ENCODE peak calls at places on chromosomes 7 and 10, in four cellular contexts. A is prostate gland, B is left ventricle myocardium inferior, Q is AG04449. R is an unnamed sample.

GRCh38 chr7:142868881-142869415 is 14.1 kb downstream of the EPHB6 start:
- DNase-seq in A (no peak), B (no peak), Q (no peak), R (no peak)

GRCh38 chr10:86744067-86744725 is 12.2 kb upstream of the BMPR1A start:
- DNase-seq in A (peak), B (no peak), Q (no peak), R (no peak)

GRCh38 chr10:6514844-6515780 is 65.0 kb downstream of the PRKCQ start:
- DNase-seq in A (no peak), B (no peak), Q (no peak), R (no peak)

GRCh38 chr10:33337335-33337854 is 2.9 kb upstream of the NRP1 start:
- DNase-seq in A (no peak), B (peak), Q (peak), R (peak)

GRCh38 chr10:27792191-27792590 is 46.6 kb upstream of the MKX start:
- DNase-seq in A (no peak), B (no peak), Q (no peak), R (no peak)

GRCh38 chr7:47581821-47582747 is at the start of gene TNS3:
- DNase-seq in A (no peak), B (peak), Q (no peak), R (peak)

GRCh38 chr7:129959480-129960332 is 6.9 kb upstream of the UBE2H start:
- DNase-seq in A (no peak), B (no peak), Q (no peak), R (no peak)

GRCh38 chr7:84157171-84157570 is 37.4 kb downstream of the SEMA3A start:
- DNase-seq in A (no peak), B (no peak), Q (no peak), R (no peak)

GRCh38 chr7:138981332-138982203 is at the start of gene KIAA1549:
- DNase-seq in A (peak), B (peak), Q (no peak), R (peak)

GRCh38 chr7:32670105-32670504 is 174.8 kb downstream of the AVL9 start:
- DNase-seq in A (no peak), B (no peak), Q (no peak), R (no peak)

GRCh38 chr10:61974611-61975010 is 73.1 kb downstream of the ARID5B start:
- DNase-seq in A (no peak), B (peak), Q (no peak), R (peak)

GRCh38 chr10:59240581-59241183 is 64.2 kb downstream of the PHYHIPL start:
- DNase-seq in A (peak), B (no peak), Q (no peak), R (no peak)

GRCh38 chr7:151207796-151208195 is 2.5 kb downstream of the H2BK1 start:
- DNase-seq in A (no peak), B (no peak), Q (no peak), R (no peak)

GRCh38 chr7:96415293-96415940 is 93.5 kb upstream of the SLC25A13 start:
- DNase-seq in A (no peak), B (no peak), Q (no peak), R (no peak)

GRCh38 chr7:7105800-7106582 is 76.4 kb upstream of the C1GALT1 start:
- DNase-seq in A (no peak), B (no peak), Q (no peak), R (no peak)

GRCh38 chr7:101453617-101454016 is 90.9 kb downstream of the COL26A1 start:
- DNase-seq in A (no peak), B (no peak), Q (no peak), R (no peak)

GRCh38 chr10:70909326-70909935 is 21.1 kb upstream of the PCBD1 start:
- DNase-seq in A (no peak), B (no peak), Q (no peak), R (no peak)

GRCh38 chr7:138352570-138353461 is 107.2 kb upstream of the TRIM24 start:
- DNase-seq in A (no peak), B (no peak), Q (no peak), R (no peak)

GRCh38 chr7:34165927-34166550 is 260.7 kb downstream of the BMPER start:
- DNase-seq in A (no peak), B (no peak), Q (no peak), R (no peak)

GRCh38 chr10:77386833-77387232 is 250.8 kb downstream of the KCNMA1 start:
- DNase-seq in A (no peak), B (no peak), Q (peak), R (peak)

GRCh38 chr10:34319197-34319846 is 495.8 kb downstream of the PARD3 start:
- DNase-seq in A (peak), B (no peak), Q (peak), R (peak)

DNA sequence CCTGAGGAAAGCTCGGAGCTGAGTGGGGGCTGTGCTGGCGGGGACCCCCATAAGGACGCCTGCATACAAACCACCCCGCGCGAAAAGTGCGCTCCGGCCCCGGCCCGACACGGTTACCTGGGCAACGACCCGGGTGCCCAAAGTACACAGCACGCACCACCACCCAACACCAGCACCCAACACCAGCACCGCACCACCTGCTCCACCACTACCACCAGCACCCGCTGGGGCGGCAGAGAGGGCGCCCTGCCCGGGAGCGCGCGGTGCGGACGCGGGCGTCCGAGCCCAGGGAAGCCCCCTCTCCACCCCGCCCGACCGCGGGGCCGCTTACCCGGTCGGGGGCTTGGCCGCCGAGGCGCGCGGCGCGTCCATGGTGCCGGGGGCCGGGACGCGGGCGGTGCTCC is 345 bp downstream of the COBL start:
- DNase-seq in A (peak), B (peak), Q (no peak), R (no peak)
- TF ChIP-seq CTCF in A (peak), B (peak), Q (no peak), R (no peak)

GRCh38 chr7:157278791-157279678 is 57.8 kb upstream of the DNAJB6 start:
- DNase-seq in A (no peak), B (peak), Q (no peak), R (no peak)
- H3K4me3 ChIP-seq in A (peak), B (peak), Q (peak), R (peak)

GRCh38 chr10:30749368-30749767 is 119.8 kb upstream of the LYZL2 start:
- DNase-seq in A (no peak), B (no peak), Q (no peak), R (no peak)

GRCh38 chr10:30750971-30751677 is 121.6 kb upstream of the LYZL2 start:
- DNase-seq in A (no peak), B (no peak), Q (no peak), R (no peak)

GRCh38 chr10:30748152-30748845 is 118.7 kb upstream of the LYZL2 start:
- DNase-seq in A (no peak), B (no peak), Q (no peak), R (no peak)

GRCh38 chr10:30752481-30752881 is 122.9 kb upstream of the LYZL2 start:
- DNase-seq in A (no peak), B (no peak), Q (no peak), R (no peak)

DNA sequence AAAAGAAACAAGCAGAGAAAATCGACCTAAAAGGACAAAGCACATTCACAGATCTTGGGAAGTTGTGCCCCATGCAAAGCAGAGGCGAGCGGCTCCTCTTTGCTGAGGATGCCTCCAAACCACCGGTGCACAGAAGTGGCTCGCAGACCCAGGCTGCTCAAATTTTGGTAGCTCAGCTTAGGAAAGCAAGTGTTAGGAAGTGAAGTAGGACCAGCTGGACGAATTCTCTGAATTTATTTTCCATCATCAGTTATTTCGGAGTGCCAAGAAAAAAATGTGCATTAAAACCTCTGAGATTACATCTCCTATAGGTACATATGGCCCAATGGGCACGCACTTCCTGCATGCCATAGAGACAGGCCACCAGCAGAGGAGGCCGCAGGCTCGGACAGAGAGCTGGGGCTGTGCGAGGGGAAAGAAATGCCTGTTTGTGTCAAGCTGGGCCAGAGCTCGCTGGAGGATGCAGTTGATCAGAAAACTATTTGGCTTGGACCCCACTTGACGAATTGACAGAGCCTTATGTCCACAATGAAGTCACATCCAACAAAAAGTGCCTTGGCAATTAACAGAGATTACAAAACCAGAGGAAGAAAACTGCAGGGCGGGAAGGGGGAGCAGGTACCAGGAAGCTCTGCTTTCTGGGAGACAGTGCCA is 122.3 kb upstream of the LYZL2 start:
- DNase-seq in A (peak), B (peak), Q (no peak), R (peak)
- TF ChIP-seq CTCF in A (peak), B (peak), Q (peak), R (peak)

DNA sequence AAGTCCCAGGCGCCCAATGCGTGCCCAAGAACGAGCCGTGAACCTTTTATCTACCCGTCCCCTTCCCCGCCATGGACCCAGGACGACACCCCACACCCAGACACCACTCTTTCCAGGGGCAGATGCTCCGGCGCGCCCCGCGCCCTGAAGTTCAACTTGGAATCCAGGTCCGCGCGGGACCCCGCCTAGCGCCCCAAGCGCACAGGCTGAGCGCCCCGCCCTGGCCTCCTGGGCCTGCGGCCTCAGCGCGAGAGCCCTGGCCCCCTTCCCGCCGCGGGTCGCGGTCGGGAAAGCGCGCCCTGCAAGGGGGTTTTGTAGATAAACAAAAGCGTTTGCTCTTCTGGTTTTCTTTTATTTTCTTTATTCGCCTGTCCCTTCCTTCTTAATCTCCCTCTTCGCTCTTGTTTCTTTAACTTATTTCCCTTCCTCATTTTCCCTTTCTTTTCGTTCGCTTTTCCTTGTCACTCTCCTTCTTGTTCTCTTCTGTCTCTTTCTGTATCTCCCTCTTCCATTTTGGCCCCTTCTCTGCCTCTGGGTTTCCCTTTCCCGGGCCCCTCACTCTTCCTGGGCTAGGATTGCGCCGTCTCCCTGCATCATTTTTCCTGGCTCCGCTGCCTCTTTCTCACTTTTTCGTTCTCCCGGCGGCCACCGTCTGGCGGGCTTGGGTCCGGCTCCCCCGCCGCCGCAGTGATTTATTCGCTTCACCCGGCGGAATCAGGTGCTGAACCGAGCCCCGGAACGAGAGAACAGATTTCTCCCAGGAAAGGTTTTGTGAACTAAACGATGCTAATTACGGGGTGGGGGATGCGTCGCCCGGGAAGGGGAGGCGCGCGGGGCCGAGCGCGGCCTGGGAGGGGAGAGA is 15.3 kb upstream of the PAX2 start:
- DNase-seq in A (no peak), B (no peak), Q (no peak), R (no peak)
- H3K4me3 ChIP-seq in A (no peak), B (peak), Q (no peak), R (no peak)

DNA sequence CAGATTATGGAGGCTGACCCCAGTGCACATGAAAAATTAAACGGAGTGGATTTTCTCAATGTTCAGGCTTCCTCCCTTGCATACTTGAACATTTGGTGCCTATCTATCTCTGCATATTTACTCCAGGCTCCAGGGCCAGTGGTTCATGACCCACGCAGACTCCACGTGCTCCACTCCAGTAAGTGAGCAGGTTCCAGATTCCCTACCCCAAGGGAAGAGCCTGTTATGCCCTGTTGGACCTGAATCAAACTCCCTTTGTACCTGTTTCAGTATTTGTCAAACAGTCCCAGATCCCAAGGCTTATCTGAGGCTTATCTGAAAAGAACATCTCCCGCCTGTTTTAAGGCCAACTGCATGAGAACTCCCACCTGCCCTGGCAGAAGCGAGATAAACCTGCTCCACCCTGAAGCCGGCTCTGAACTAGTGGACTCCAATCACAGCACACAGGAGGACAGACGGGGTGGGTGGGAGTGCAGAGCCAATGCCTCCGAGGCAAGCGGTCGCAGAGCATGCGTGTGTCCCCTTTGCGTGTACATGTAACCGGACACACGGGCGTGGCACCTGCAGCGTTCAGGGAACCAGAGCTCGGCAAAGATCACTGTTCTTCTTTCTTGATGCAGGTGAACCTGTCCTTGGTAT is 2.3 kb upstream of the FUOM start:
- DNase-seq in A (no peak), B (no peak), Q (no peak), R (no peak)
- TF ChIP-seq CTCF in A (no peak), B (no peak), Q (no peak), R (no peak)

GRCh38 chr7:27616914-27617548 is 45.7 kb downstream of the HIBADH start:
- DNase-seq in A (no peak), B (no peak), Q (no peak), R (no peak)
- H3K4me3 ChIP-seq in A (no peak), B (no peak), Q (no peak), R (no peak)

GRCh38 chr7:75878769-75879596 is at the start of gene RHBDD2:
- DNase-seq in A (peak), B (peak), Q (no peak), R (peak)
- TF ChIP-seq CTCF in A (peak), B (peak), Q (peak), R (peak)

DNA sequence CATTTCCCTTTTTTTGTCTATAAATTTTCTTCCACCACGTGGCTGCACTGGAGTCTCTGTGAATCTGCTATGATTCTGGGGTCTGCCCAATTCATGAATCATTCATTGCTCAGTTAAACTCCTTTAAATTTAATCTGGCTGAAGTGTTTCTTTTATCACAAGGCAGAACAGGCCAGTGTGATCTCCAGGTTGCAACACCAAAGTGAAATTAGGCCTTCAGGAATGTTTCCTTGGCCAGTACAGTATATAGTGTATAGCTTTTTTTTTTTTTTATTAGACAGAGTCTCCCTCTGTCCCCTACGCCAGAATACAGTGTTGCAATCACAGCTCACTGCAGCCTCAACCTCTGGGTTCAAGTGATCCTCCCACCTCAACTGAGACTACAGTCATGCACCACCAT is 53.4 kb downstream of the DNAJC12 start:
- DNase-seq in A (no peak), B (no peak), Q (no peak), R (no peak)
- H3K4me3 ChIP-seq in A (no peak), B (no peak), Q (no peak), R (no peak)